ENCODE peak calls at places on chromosome 18, in four cellular contexts. Y, F, J and N are unnamed samples.

GRCh38 chr18:61651880-61652268 is 240.9 kb downstream of the RNF152 start:
- DNase-seq in Y (no peak), F (no peak), J (no peak), N (no peak)

GRCh38 chr18:8329186-8329771 is 280.0 kb upstream of the RAB12 start:
- DNase-seq in Y (no peak), F (no peak), J (no peak), N (no peak)

GRCh38 chr18:57281519-57281918 is 70.8 kb upstream of the ST8SIA3 start:
- DNase-seq in Y (no peak), F (no peak), J (no peak), N (no peak)

GRCh38 chr18:48923746-48924580 is 26.8 kb downstream of the SMAD7 start:
- DNase-seq in Y (no peak), F (no peak), J (no peak), N (no peak)

GRCh38 chr18:57353940-57354461 is 1.6 kb downstream of the ST8SIA3 start:
- DNase-seq in Y (no peak), F (peak; percentile 11), J (peak; percentile 50), N (peak; percentile 71)

GRCh38 chr18:43751203-43751602 is 473.9 kb upstream of the SYT4 start:
- DNase-seq in Y (no peak), F (no peak), J (no peak), N (no peak)

GRCh38 chr18:59272971-59273935 is at the start of gene RAX:
- DNase-seq in Y (no peak), F (no peak), J (no peak), N (peak; percentile 37)

GRCh38 chr18:25289040-25289631 is 62.8 kb downstream of the ZNF521 start:
- DNase-seq in Y (no peak), F (no peak), J (no peak), N (no peak)

GRCh38 chr18:79797518-79798345 is at the start of gene KCNG2:
- DNase-seq in Y (no peak), F (no peak), J (no peak), N (no peak)

GRCh38 chr18:76874643-76875389 is 52.5 kb downstream of the ZNF236 start:
- DNase-seq in Y (no peak), F (no peak), J (no peak), N (no peak)

GRCh38 chr18:23357992-23358594 is 95.0 kb upstream of the RIOK3 start:
- DNase-seq in Y (no peak), F (no peak), J (peak; percentile 61), N (peak; percentile 59)

GRCh38 chr18:55587341-55588000 is 521 bp downstream of the TCF4 start:
- DNase-seq in Y (no peak), F (no peak), J (no peak), N (peak; percentile 48)